ENCODE peak calls at places on chromosome 3, in ten cellular contexts. One of them, this sample, is unnamed.

GRCh38 chr3:87498358-87499080 is 222.1 kb upstream of the POU1F1 start:
- DNase-seq in activated CD8-positive, alpha-beta memory T cell treated with anti-CD3 and anti-CD28 coated beads for 48 hours: no peak
- DNase-seq in WTC11: no peak
- DNase-seq in AML-193: no peak
- DNase-seq in Calu3: no peak
- DNase-seq in activated effector memory CD4-positive, alpha-beta T cell treated with anti-CD3 and anti-CD28 coated beads, Interleukin-2, amount 50 U/mL, for 16 hours: no peak
- DNase-seq in adrenal gland: no peak
- DNase-seq in ascending aorta: no peak
- DNase-seq in stimulated activated CD4-positive, alpha-beta T cell treated with anti-CD3 and anti-CD28 coated beads, Interleukin-1b, Interleukin-23, amount 100 ng/mL, for 4 hours: no peak
- DNase-seq in LHCN-M2: no peak
- DNase-seq in this sample: no peak

GRCh38 chr3:132083583-132084372 is 49.0 kb upstream of the CPNE4 start:
- DNase-seq in activated effector memory CD4-positive, alpha-beta T cell treated with anti-CD3 and anti-CD28 coated beads, Interleukin-2, amount 50 U/mL, for 16 hours: no peak
- DNase-seq in AML-193: no peak
- DNase-seq in Calu3: peak; percentile 54
- DNase-seq in WTC11: no peak
- DNase-seq in ascending aorta: no peak
- DNase-seq in stimulated activated CD4-positive, alpha-beta T cell treated with anti-CD3 and anti-CD28 coated beads, Interleukin-1b, Interleukin-23, amount 100 ng/mL, for 4 hours: no peak
- DNase-seq in adrenal gland: no peak
- DNase-seq in LHCN-M2: peak; percentile 55
- DNase-seq in activated CD8-positive, alpha-beta memory T cell treated with anti-CD3 and anti-CD28 coated beads for 48 hours: no peak
- DNase-seq in this sample: no peak

GRCh38 chr3:180571831-180572578 is 30.0 kb upstream of the TTC14 start:
- DNase-seq in LHCN-M2: peak; percentile 6
- DNase-seq in activated CD8-positive, alpha-beta memory T cell treated with anti-CD3 and anti-CD28 coated beads for 48 hours: no peak
- DNase-seq in adrenal gland: no peak
- DNase-seq in ascending aorta: no peak
- DNase-seq in Calu3: no peak
- DNase-seq in WTC11: no peak
- DNase-seq in stimulated activated CD4-positive, alpha-beta T cell treated with anti-CD3 and anti-CD28 coated beads, Interleukin-1b, Interleukin-23, amount 100 ng/mL, for 4 hours: no peak
- DNase-seq in AML-193: no peak
- DNase-seq in activated effector memory CD4-positive, alpha-beta T cell treated with anti-CD3 and anti-CD28 coated beads, Interleukin-2, amount 50 U/mL, for 16 hours: no peak
- DNase-seq in this sample: no peak

GRCh38 chr3:25495726-25496125 is 67.7 kb downstream of the RARB start:
- DNase-seq in AML-193: no peak
- DNase-seq in LHCN-M2: no peak
- DNase-seq in adrenal gland: no peak
- DNase-seq in activated effector memory CD4-positive, alpha-beta T cell treated with anti-CD3 and anti-CD28 coated beads, Interleukin-2, amount 50 U/mL, for 16 hours: no peak
- DNase-seq in activated CD8-positive, alpha-beta memory T cell treated with anti-CD3 and anti-CD28 coated beads for 48 hours: no peak
- DNase-seq in Calu3: no peak
- DNase-seq in stimulated activated CD4-positive, alpha-beta T cell treated with anti-CD3 and anti-CD28 coated beads, Interleukin-1b, Interleukin-23, amount 100 ng/mL, for 4 hours: no peak
- DNase-seq in ascending aorta: no peak
- DNase-seq in WTC11: no peak
- DNase-seq in this sample: no peak

GRCh38 chr3:170180107-170180951 is 1.2 kb downstream of the PHC3 start:
- DNase-seq in activated effector memory CD4-positive, alpha-beta T cell treated with anti-CD3 and anti-CD28 coated beads, Interleukin-2, amount 50 U/mL, for 16 hours: peak; percentile 66
- DNase-seq in AML-193: peak; percentile 42
- DNase-seq in Calu3: no peak
- DNase-seq in LHCN-M2: peak; percentile 29
- DNase-seq in adrenal gland: no peak
- DNase-seq in stimulated activated CD4-positive, alpha-beta T cell treated with anti-CD3 and anti-CD28 coated beads, Interleukin-1b, Interleukin-23, amount 100 ng/mL, for 4 hours: peak; percentile 4
- DNase-seq in WTC11: no peak
- DNase-seq in ascending aorta: no peak
- DNase-seq in activated CD8-positive, alpha-beta memory T cell treated with anti-CD3 and anti-CD28 coated beads for 48 hours: no peak
- DNase-seq in this sample: peak; percentile 24

GRCh38 chr3:135807879-135808278 is 157.6 kb upstream of the PPP2R3A start:
- DNase-seq in LHCN-M2: no peak
- DNase-seq in activated CD8-positive, alpha-beta memory T cell treated with anti-CD3 and anti-CD28 coated beads for 48 hours: no peak
- DNase-seq in AML-193: no peak
- DNase-seq in ascending aorta: no peak
- DNase-seq in stimulated activated CD4-positive, alpha-beta T cell treated with anti-CD3 and anti-CD28 coated beads, Interleukin-1b, Interleukin-23, amount 100 ng/mL, for 4 hours: no peak
- DNase-seq in activated effector memory CD4-positive, alpha-beta T cell treated with anti-CD3 and anti-CD28 coated beads, Interleukin-2, amount 50 U/mL, for 16 hours: no peak
- DNase-seq in Calu3: no peak
- DNase-seq in WTC11: no peak
- DNase-seq in adrenal gland: no peak
- DNase-seq in this sample: no peak

GRCh38 chr3:84108442-84108971 is 850.3 kb upstream of the CADM2 start:
- DNase-seq in stimulated activated CD4-positive, alpha-beta T cell treated with anti-CD3 and anti-CD28 coated beads, Interleukin-1b, Interleukin-23, amount 100 ng/mL, for 4 hours: no peak
- DNase-seq in Calu3: peak; percentile 36
- DNase-seq in activated CD8-positive, alpha-beta memory T cell treated with anti-CD3 and anti-CD28 coated beads for 48 hours: no peak
- DNase-seq in WTC11: no peak
- DNase-seq in LHCN-M2: no peak
- DNase-seq in adrenal gland: no peak
- DNase-seq in AML-193: peak; percentile 22
- DNase-seq in activated effector memory CD4-positive, alpha-beta T cell treated with anti-CD3 and anti-CD28 coated beads, Interleukin-2, amount 50 U/mL, for 16 hours: no peak
- DNase-seq in ascending aorta: no peak
- DNase-seq in this sample: peak; percentile 69

GRCh38 chr3:102125994-102126368 is 276.7 kb downstream of the NFKBIZ start:
- DNase-seq in ascending aorta: no peak
- DNase-seq in WTC11: no peak
- DNase-seq in AML-193: no peak
- DNase-seq in activated effector memory CD4-positive, alpha-beta T cell treated with anti-CD3 and anti-CD28 coated beads, Interleukin-2, amount 50 U/mL, for 16 hours: no peak
- DNase-seq in adrenal gland: no peak
- DNase-seq in Calu3: no peak
- DNase-seq in activated CD8-positive, alpha-beta memory T cell treated with anti-CD3 and anti-CD28 coated beads for 48 hours: no peak
- DNase-seq in LHCN-M2: no peak
- DNase-seq in stimulated activated CD4-positive, alpha-beta T cell treated with anti-CD3 and anti-CD28 coated beads, Interleukin-1b, Interleukin-23, amount 100 ng/mL, for 4 hours: no peak
- DNase-seq in this sample: no peak

GRCh38 chr3:68648494-68648893 is 283.9 kb downstream of the TAFA4 start:
- DNase-seq in adrenal gland: no peak
- DNase-seq in activated CD8-positive, alpha-beta memory T cell treated with anti-CD3 and anti-CD28 coated beads for 48 hours: no peak
- DNase-seq in WTC11: no peak
- DNase-seq in AML-193: no peak
- DNase-seq in Calu3: no peak
- DNase-seq in ascending aorta: no peak
- DNase-seq in LHCN-M2: no peak
- DNase-seq in stimulated activated CD4-positive, alpha-beta T cell treated with anti-CD3 and anti-CD28 coated beads, Interleukin-1b, Interleukin-23, amount 100 ng/mL, for 4 hours: no peak
- DNase-seq in activated effector memory CD4-positive, alpha-beta T cell treated with anti-CD3 and anti-CD28 coated beads, Interleukin-2, amount 50 U/mL, for 16 hours: no peak
- DNase-seq in this sample: peak; percentile 2

GRCh38 chr3:185270262-185270955 is 16.6 kb upstream of the EHHADH start:
- DNase-seq in Calu3: peak; percentile 69
- DNase-seq in AML-193: peak; percentile 12
- DNase-seq in activated CD8-positive, alpha-beta memory T cell treated with anti-CD3 and anti-CD28 coated beads for 48 hours: no peak
- DNase-seq in ascending aorta: no peak
- DNase-seq in LHCN-M2: peak; percentile 36
- DNase-seq in WTC11: peak; percentile 50
- DNase-seq in stimulated activated CD4-positive, alpha-beta T cell treated with anti-CD3 and anti-CD28 coated beads, Interleukin-1b, Interleukin-23, amount 100 ng/mL, for 4 hours: no peak
- DNase-seq in adrenal gland: no peak
- DNase-seq in activated effector memory CD4-positive, alpha-beta T cell treated with anti-CD3 and anti-CD28 coated beads, Interleukin-2, amount 50 U/mL, for 16 hours: no peak
- DNase-seq in this sample: peak; percentile 49

GRCh38 chr3:102361013-102361412 is 73.8 kb upstream of the ZPLD1 start:
- DNase-seq in ascending aorta: no peak
- DNase-seq in activated effector memory CD4-positive, alpha-beta T cell treated with anti-CD3 and anti-CD28 coated beads, Interleukin-2, amount 50 U/mL, for 16 hours: no peak
- DNase-seq in AML-193: no peak
- DNase-seq in adrenal gland: no peak
- DNase-seq in LHCN-M2: no peak
- DNase-seq in WTC11: no peak
- DNase-seq in activated CD8-positive, alpha-beta memory T cell treated with anti-CD3 and anti-CD28 coated beads for 48 hours: no peak
- DNase-seq in Calu3: no peak
- DNase-seq in stimulated activated CD4-positive, alpha-beta T cell treated with anti-CD3 and anti-CD28 coated beads, Interleukin-1b, Interleukin-23, amount 100 ng/mL, for 4 hours: no peak
- DNase-seq in this sample: no peak

GRCh38 chr3:113035387-113035982 is 44.7 kb downstream of the GTPBP8 start:
- DNase-seq in activated effector memory CD4-positive, alpha-beta T cell treated with anti-CD3 and anti-CD28 coated beads, Interleukin-2, amount 50 U/mL, for 16 hours: no peak
- DNase-seq in stimulated activated CD4-positive, alpha-beta T cell treated with anti-CD3 and anti-CD28 coated beads, Interleukin-1b, Interleukin-23, amount 100 ng/mL, for 4 hours: no peak
- DNase-seq in WTC11: peak; percentile 33
- DNase-seq in AML-193: peak; percentile 68
- DNase-seq in LHCN-M2: peak; percentile 47
- DNase-seq in ascending aorta: no peak
- DNase-seq in Calu3: peak; percentile 65
- DNase-seq in activated CD8-positive, alpha-beta memory T cell treated with anti-CD3 and anti-CD28 coated beads for 48 hours: no peak
- DNase-seq in adrenal gland: peak; percentile 35
- DNase-seq in this sample: peak; percentile 56

GRCh38 chr3:66993082-66993481 is 5.0 kb upstream of the KBTBD8 start:
- DNase-seq in WTC11: no peak
- DNase-seq in ascending aorta: no peak
- DNase-seq in Calu3: no peak
- DNase-seq in LHCN-M2: no peak
- DNase-seq in adrenal gland: no peak
- DNase-seq in activated effector memory CD4-positive, alpha-beta T cell treated with anti-CD3 and anti-CD28 coated beads, Interleukin-2, amount 50 U/mL, for 16 hours: no peak
- DNase-seq in stimulated activated CD4-positive, alpha-beta T cell treated with anti-CD3 and anti-CD28 coated beads, Interleukin-1b, Interleukin-23, amount 100 ng/mL, for 4 hours: no peak
- DNase-seq in activated CD8-positive, alpha-beta memory T cell treated with anti-CD3 and anti-CD28 coated beads for 48 hours: no peak
- DNase-seq in AML-193: no peak
- DNase-seq in this sample: peak; percentile 14

GRCh38 chr3:37040231-37040630 is 46.9 kb downstream of the MLH1 start:
- DNase-seq in WTC11: no peak
- DNase-seq in ascending aorta: no peak
- DNase-seq in activated CD8-positive, alpha-beta memory T cell treated with anti-CD3 and anti-CD28 coated beads for 48 hours: no peak
- DNase-seq in LHCN-M2: no peak
- DNase-seq in AML-193: no peak
- DNase-seq in adrenal gland: no peak
- DNase-seq in activated effector memory CD4-positive, alpha-beta T cell treated with anti-CD3 and anti-CD28 coated beads, Interleukin-2, amount 50 U/mL, for 16 hours: no peak
- DNase-seq in stimulated activated CD4-positive, alpha-beta T cell treated with anti-CD3 and anti-CD28 coated beads, Interleukin-1b, Interleukin-23, amount 100 ng/mL, for 4 hours: no peak
- DNase-seq in Calu3: no peak
- DNase-seq in this sample: no peak

GRCh38 chr3:191303596-191303995 is 25.6 kb upstream of the CCDC50 start:
- DNase-seq in activated effector memory CD4-positive, alpha-beta T cell treated with anti-CD3 and anti-CD28 coated beads, Interleukin-2, amount 50 U/mL, for 16 hours: no peak
- DNase-seq in WTC11: no peak
- DNase-seq in ascending aorta: no peak
- DNase-seq in adrenal gland: no peak
- DNase-seq in LHCN-M2: peak; percentile 26
- DNase-seq in AML-193: no peak
- DNase-seq in Calu3: no peak
- DNase-seq in stimulated activated CD4-positive, alpha-beta T cell treated with anti-CD3 and anti-CD28 coated beads, Interleukin-1b, Interleukin-23, amount 100 ng/mL, for 4 hours: no peak
- DNase-seq in activated CD8-positive, alpha-beta memory T cell treated with anti-CD3 and anti-CD28 coated beads for 48 hours: no peak
- DNase-seq in this sample: no peak

GRCh38 chr3:172059532-172059931 is 20.2 kb downstream of the FNDC3B start:
- DNase-seq in LHCN-M2: no peak
- DNase-seq in WTC11: no peak
- DNase-seq in adrenal gland: no peak
- DNase-seq in AML-193: no peak
- DNase-seq in activated CD8-positive, alpha-beta memory T cell treated with anti-CD3 and anti-CD28 coated beads for 48 hours: no peak
- DNase-seq in ascending aorta: no peak
- DNase-seq in Calu3: no peak
- DNase-seq in activated effector memory CD4-positive, alpha-beta T cell treated with anti-CD3 and anti-CD28 coated beads, Interleukin-2, amount 50 U/mL, for 16 hours: no peak
- DNase-seq in stimulated activated CD4-positive, alpha-beta T cell treated with anti-CD3 and anti-CD28 coated beads, Interleukin-1b, Interleukin-23, amount 100 ng/mL, for 4 hours: no peak
- DNase-seq in this sample: no peak

GRCh38 chr3:121822973-121823372 is 11.9 kb downstream of the IQCB1 start:
- DNase-seq in ascending aorta: no peak
- DNase-seq in WTC11: no peak
- DNase-seq in activated effector memory CD4-positive, alpha-beta T cell treated with anti-CD3 and anti-CD28 coated beads, Interleukin-2, amount 50 U/mL, for 16 hours: no peak
- DNase-seq in AML-193: no peak
- DNase-seq in Calu3: no peak
- DNase-seq in LHCN-M2: no peak
- DNase-seq in stimulated activated CD4-positive, alpha-beta T cell treated with anti-CD3 and anti-CD28 coated beads, Interleukin-1b, Interleukin-23, amount 100 ng/mL, for 4 hours: no peak
- DNase-seq in adrenal gland: no peak
- DNase-seq in activated CD8-positive, alpha-beta memory T cell treated with anti-CD3 and anti-CD28 coated beads for 48 hours: no peak
- DNase-seq in this sample: no peak

GRCh38 chr3:65569129-65569528 is 469.6 kb downstream of the MAGI1 start:
- DNase-seq in stimulated activated CD4-positive, alpha-beta T cell treated with anti-CD3 and anti-CD28 coated beads, Interleukin-1b, Interleukin-23, amount 100 ng/mL, for 4 hours: no peak
- DNase-seq in Calu3: no peak
- DNase-seq in activated effector memory CD4-positive, alpha-beta T cell treated with anti-CD3 and anti-CD28 coated beads, Interleukin-2, amount 50 U/mL, for 16 hours: no peak
- DNase-seq in adrenal gland: no peak
- DNase-seq in LHCN-M2: no peak
- DNase-seq in AML-193: no peak
- DNase-seq in WTC11: no peak
- DNase-seq in ascending aorta: no peak
- DNase-seq in activated CD8-positive, alpha-beta memory T cell treated with anti-CD3 and anti-CD28 coated beads for 48 hours: no peak
- DNase-seq in this sample: no peak

GRCh38 chr3:50552058-50552435 is 15.5 kb downstream of the C3orf18 start:
- DNase-seq in AML-193: no peak
- DNase-seq in adrenal gland: no peak
- DNase-seq in ascending aorta: no peak
- DNase-seq in Calu3: no peak
- DNase-seq in activated CD8-positive, alpha-beta memory T cell treated with anti-CD3 and anti-CD28 coated beads for 48 hours: no peak
- DNase-seq in WTC11: no peak
- DNase-seq in LHCN-M2: no peak
- DNase-seq in stimulated activated CD4-positive, alpha-beta T cell treated with anti-CD3 and anti-CD28 coated beads, Interleukin-1b, Interleukin-23, amount 100 ng/mL, for 4 hours: no peak
- DNase-seq in activated effector memory CD4-positive, alpha-beta T cell treated with anti-CD3 and anti-CD28 coated beads, Interleukin-2, amount 50 U/mL, for 16 hours: no peak
- DNase-seq in this sample: no peak

GRCh38 chr3:59766165-59766872 is 716.5 kb upstream of the CFAP20DC start:
- DNase-seq in AML-193: no peak
- DNase-seq in adrenal gland: no peak
- DNase-seq in Calu3: no peak
- DNase-seq in activated CD8-positive, alpha-beta memory T cell treated with anti-CD3 and anti-CD28 coated beads for 48 hours: no peak
- DNase-seq in activated effector memory CD4-positive, alpha-beta T cell treated with anti-CD3 and anti-CD28 coated beads, Interleukin-2, amount 50 U/mL, for 16 hours: no peak
- DNase-seq in stimulated activated CD4-positive, alpha-beta T cell treated with anti-CD3 and anti-CD28 coated beads, Interleukin-1b, Interleukin-23, amount 100 ng/mL, for 4 hours: no peak
- DNase-seq in LHCN-M2: peak; percentile 56
- DNase-seq in WTC11: no peak
- DNase-seq in ascending aorta: no peak
- DNase-seq in this sample: no peak

GRCh38 chr3:189508784-189509489 is 122.3 kb upstream of the TP63 start:
- DNase-seq in Calu3: no peak
- DNase-seq in activated CD8-positive, alpha-beta memory T cell treated with anti-CD3 and anti-CD28 coated beads for 48 hours: no peak
- DNase-seq in adrenal gland: no peak
- DNase-seq in ascending aorta: no peak
- DNase-seq in AML-193: no peak
- DNase-seq in activated effector memory CD4-positive, alpha-beta T cell treated with anti-CD3 and anti-CD28 coated beads, Interleukin-2, amount 50 U/mL, for 16 hours: no peak
- DNase-seq in stimulated activated CD4-positive, alpha-beta T cell treated with anti-CD3 and anti-CD28 coated beads, Interleukin-1b, Interleukin-23, amount 100 ng/mL, for 4 hours: no peak
- DNase-seq in LHCN-M2: no peak
- DNase-seq in WTC11: no peak
- DNase-seq in this sample: no peak

GRCh38 chr3:187943677-187944390 is 198.6 kb upstream of the BCL6 start:
- DNase-seq in stimulated activated CD4-positive, alpha-beta T cell treated with anti-CD3 and anti-CD28 coated beads, Interleukin-1b, Interleukin-23, amount 100 ng/mL, for 4 hours: no peak
- DNase-seq in adrenal gland: no peak
- DNase-seq in AML-193: no peak
- DNase-seq in Calu3: no peak
- DNase-seq in activated effector memory CD4-positive, alpha-beta T cell treated with anti-CD3 and anti-CD28 coated beads, Interleukin-2, amount 50 U/mL, for 16 hours: no peak
- DNase-seq in activated CD8-positive, alpha-beta memory T cell treated with anti-CD3 and anti-CD28 coated beads for 48 hours: no peak
- DNase-seq in WTC11: no peak
- DNase-seq in LHCN-M2: no peak
- DNase-seq in ascending aorta: no peak
- DNase-seq in this sample: no peak

GRCh38 chr3:13536832-13537231 is 12.1 kb upstream of the FBLN2 start:
- DNase-seq in LHCN-M2: no peak
- DNase-seq in activated CD8-positive, alpha-beta memory T cell treated with anti-CD3 and anti-CD28 coated beads for 48 hours: no peak
- DNase-seq in AML-193: no peak
- DNase-seq in stimulated activated CD4-positive, alpha-beta T cell treated with anti-CD3 and anti-CD28 coated beads, Interleukin-1b, Interleukin-23, amount 100 ng/mL, for 4 hours: no peak
- DNase-seq in activated effector memory CD4-positive, alpha-beta T cell treated with anti-CD3 and anti-CD28 coated beads, Interleukin-2, amount 50 U/mL, for 16 hours: no peak
- DNase-seq in Calu3: peak; percentile 24
- DNase-seq in WTC11: no peak
- DNase-seq in ascending aorta: no peak
- DNase-seq in adrenal gland: no peak
- DNase-seq in this sample: peak; percentile 57

GRCh38 chr3:114892117-114892870 is 254.8 kb downstream of the ZBTB20 start:
- DNase-seq in activated effector memory CD4-positive, alpha-beta T cell treated with anti-CD3 and anti-CD28 coated beads, Interleukin-2, amount 50 U/mL, for 16 hours: no peak
- DNase-seq in AML-193: no peak
- DNase-seq in adrenal gland: no peak
- DNase-seq in activated CD8-positive, alpha-beta memory T cell treated with anti-CD3 and anti-CD28 coated beads for 48 hours: no peak
- DNase-seq in Calu3: no peak
- DNase-seq in LHCN-M2: peak; percentile 79
- DNase-seq in ascending aorta: no peak
- DNase-seq in stimulated activated CD4-positive, alpha-beta T cell treated with anti-CD3 and anti-CD28 coated beads, Interleukin-1b, Interleukin-23, amount 100 ng/mL, for 4 hours: no peak
- DNase-seq in WTC11: no peak
- DNase-seq in this sample: no peak

GRCh38 chr3:146431240-146431639 is 38.1 kb downstream of the PLSCR2 start:
- DNase-seq in AML-193: no peak
- DNase-seq in Calu3: no peak
- DNase-seq in stimulated activated CD4-positive, alpha-beta T cell treated with anti-CD3 and anti-CD28 coated beads, Interleukin-1b, Interleukin-23, amount 100 ng/mL, for 4 hours: no peak
- DNase-seq in WTC11: no peak
- DNase-seq in adrenal gland: no peak
- DNase-seq in ascending aorta: no peak
- DNase-seq in activated CD8-positive, alpha-beta memory T cell treated with anti-CD3 and anti-CD28 coated beads for 48 hours: no peak
- DNase-seq in LHCN-M2: no peak
- DNase-seq in activated effector memory CD4-positive, alpha-beta T cell treated with anti-CD3 and anti-CD28 coated beads, Interleukin-2, amount 50 U/mL, for 16 hours: no peak
- DNase-seq in this sample: no peak

GRCh38 chr3:118000219-118000618 is 1034.4 kb downstream of the IGSF11 start:
- DNase-seq in adrenal gland: no peak
- DNase-seq in AML-193: no peak
- DNase-seq in stimulated activated CD4-positive, alpha-beta T cell treated with anti-CD3 and anti-CD28 coated beads, Interleukin-1b, Interleukin-23, amount 100 ng/mL, for 4 hours: no peak
- DNase-seq in ascending aorta: no peak
- DNase-seq in WTC11: no peak
- DNase-seq in activated effector memory CD4-positive, alpha-beta T cell treated with anti-CD3 and anti-CD28 coated beads, Interleukin-2, amount 50 U/mL, for 16 hours: no peak
- DNase-seq in activated CD8-positive, alpha-beta memory T cell treated with anti-CD3 and anti-CD28 coated beads for 48 hours: no peak
- DNase-seq in LHCN-M2: no peak
- DNase-seq in Calu3: no peak
- DNase-seq in this sample: no peak

GRCh38 chr3:184602406-184603155 is 41.0 kb downstream of the EPHB3 start:
- DNase-seq in activated CD8-positive, alpha-beta memory T cell treated with anti-CD3 and anti-CD28 coated beads for 48 hours: no peak
- DNase-seq in activated effector memory CD4-positive, alpha-beta T cell treated with anti-CD3 and anti-CD28 coated beads, Interleukin-2, amount 50 U/mL, for 16 hours: no peak
- DNase-seq in Calu3: peak; percentile 57
- DNase-seq in LHCN-M2: no peak
- DNase-seq in stimulated activated CD4-positive, alpha-beta T cell treated with anti-CD3 and anti-CD28 coated beads, Interleukin-1b, Interleukin-23, amount 100 ng/mL, for 4 hours: no peak
- DNase-seq in WTC11: no peak
- DNase-seq in AML-193: no peak
- DNase-seq in adrenal gland: no peak
- DNase-seq in ascending aorta: no peak
- DNase-seq in this sample: peak; percentile 67

GRCh38 chr3:48897401-48898376 is 993 bp downstream of the SLC25A20 start:
- DNase-seq in AML-193: peak; percentile 19
- DNase-seq in LHCN-M2: no peak
- DNase-seq in stimulated activated CD4-positive, alpha-beta T cell treated with anti-CD3 and anti-CD28 coated beads, Interleukin-1b, Interleukin-23, amount 100 ng/mL, for 4 hours: no peak
- DNase-seq in Calu3: peak; percentile 13
- DNase-seq in activated CD8-positive, alpha-beta memory T cell treated with anti-CD3 and anti-CD28 coated beads for 48 hours: no peak
- DNase-seq in WTC11: no peak
- DNase-seq in ascending aorta: no peak
- DNase-seq in adrenal gland: peak; percentile 26
- DNase-seq in activated effector memory CD4-positive, alpha-beta T cell treated with anti-CD3 and anti-CD28 coated beads, Interleukin-2, amount 50 U/mL, for 16 hours: peak; percentile 63
- DNase-seq in this sample: no peak